ENCODE peak calls at places on chromosomes 2 and 18, in seven cellular contexts. One of them, this sample, is unnamed.
A peak's percentile ranks its signal among the peaks of the same experiment; 100 is the strongest.

GRCh38 chr18:31482051-31482450 is 15.9 kb upstream of the DSG2 start:
- DNase-seq in glomerular endothelial cell: no peak
- DNase-seq in H9: no peak
- DNase-seq in Right ventricle myocardium superior: no peak
- DNase-seq in stimulated activated CD4-positive, alpha-beta T cell treated with anti-CD3 and anti-CD28 coated beads, Interleukin-1b, Interleukin-23, amount 100 ng/mL, for 24 hours: no peak
- DNase-seq in CD8-positive, alpha-beta T cell: no peak
- DNase-seq in nucleus accumbens: no peak
- DNase-seq in this sample: no peak

GRCh38 chr2:231764752-231765151 is 16.3 kb downstream of the PDE6D start:
- DNase-seq in glomerular endothelial cell: no peak
- DNase-seq in H9: no peak
- DNase-seq in Right ventricle myocardium superior: no peak
- DNase-seq in stimulated activated CD4-positive, alpha-beta T cell treated with anti-CD3 and anti-CD28 coated beads, Interleukin-1b, Interleukin-23, amount 100 ng/mL, for 24 hours: no peak
- DNase-seq in CD8-positive, alpha-beta T cell: no peak
- DNase-seq in nucleus accumbens: no peak
- DNase-seq in this sample: no peak

GRCh38 chr2:196887431-196887830 is 39.1 kb downstream of the PGAP1 start:
- DNase-seq in glomerular endothelial cell: no peak
- DNase-seq in H9: no peak
- DNase-seq in Right ventricle myocardium superior: no peak
- DNase-seq in stimulated activated CD4-positive, alpha-beta T cell treated with anti-CD3 and anti-CD28 coated beads, Interleukin-1b, Interleukin-23, amount 100 ng/mL, for 24 hours: no peak
- DNase-seq in CD8-positive, alpha-beta T cell: no peak
- DNase-seq in nucleus accumbens: no peak
- DNase-seq in this sample: no peak

GRCh38 chr2:105114551-105114950 is 76.7 kb downstream of the MRPS9 start:
- DNase-seq in glomerular endothelial cell: peak; percentile 52
- DNase-seq in H9: no peak
- DNase-seq in Right ventricle myocardium superior: no peak
- DNase-seq in stimulated activated CD4-positive, alpha-beta T cell treated with anti-CD3 and anti-CD28 coated beads, Interleukin-1b, Interleukin-23, amount 100 ng/mL, for 24 hours: no peak
- DNase-seq in CD8-positive, alpha-beta T cell: no peak
- DNase-seq in nucleus accumbens: no peak
- DNase-seq in this sample: no peak

GRCh38 chr2:44686561-44686960 is 254.9 kb upstream of the SIX3 start:
- DNase-seq in glomerular endothelial cell: no peak
- DNase-seq in H9: no peak
- DNase-seq in Right ventricle myocardium superior: no peak
- DNase-seq in stimulated activated CD4-positive, alpha-beta T cell treated with anti-CD3 and anti-CD28 coated beads, Interleukin-1b, Interleukin-23, amount 100 ng/mL, for 24 hours: no peak
- DNase-seq in CD8-positive, alpha-beta T cell: no peak
- DNase-seq in nucleus accumbens: no peak
- DNase-seq in this sample: no peak

GRCh38 chr18:46428368-46428767 is 228.7 kb downstream of the LOXHD1 start:
- DNase-seq in glomerular endothelial cell: no peak
- DNase-seq in H9: no peak
- DNase-seq in Right ventricle myocardium superior: no peak
- DNase-seq in stimulated activated CD4-positive, alpha-beta T cell treated with anti-CD3 and anti-CD28 coated beads, Interleukin-1b, Interleukin-23, amount 100 ng/mL, for 24 hours: no peak
- DNase-seq in CD8-positive, alpha-beta T cell: no peak
- DNase-seq in nucleus accumbens: no peak
- DNase-seq in this sample: no peak

GRCh38 chr2:237323656-237324055 is 90.3 kb downstream of the COL6A3 start:
- DNase-seq in glomerular endothelial cell: no peak
- DNase-seq in H9: no peak
- DNase-seq in Right ventricle myocardium superior: no peak
- DNase-seq in stimulated activated CD4-positive, alpha-beta T cell treated with anti-CD3 and anti-CD28 coated beads, Interleukin-1b, Interleukin-23, amount 100 ng/mL, for 24 hours: no peak
- DNase-seq in CD8-positive, alpha-beta T cell: no peak
- DNase-seq in nucleus accumbens: no peak
- DNase-seq in this sample: no peak

GRCh38 chr2:10453899-10454298 is 5.8 kb upstream of the ODC1 start:
- DNase-seq in glomerular endothelial cell: no peak
- DNase-seq in H9: no peak
- DNase-seq in Right ventricle myocardium superior: no peak
- DNase-seq in stimulated activated CD4-positive, alpha-beta T cell treated with anti-CD3 and anti-CD28 coated beads, Interleukin-1b, Interleukin-23, amount 100 ng/mL, for 24 hours: no peak
- DNase-seq in CD8-positive, alpha-beta T cell: no peak
- DNase-seq in nucleus accumbens: no peak
- DNase-seq in this sample: no peak

GRCh38 chr2:127589876-127590275 is 54.4 kb downstream of the MYO7B start:
- DNase-seq in glomerular endothelial cell: no peak
- DNase-seq in H9: no peak
- DNase-seq in Right ventricle myocardium superior: no peak
- DNase-seq in stimulated activated CD4-positive, alpha-beta T cell treated with anti-CD3 and anti-CD28 coated beads, Interleukin-1b, Interleukin-23, amount 100 ng/mL, for 24 hours: no peak
- DNase-seq in CD8-positive, alpha-beta T cell: no peak
- DNase-seq in nucleus accumbens: no peak
- DNase-seq in this sample: no peak

GRCh38 chr2:62814132-62814531 is 108.6 kb downstream of the EHBP1 start:
- DNase-seq in glomerular endothelial cell: no peak
- DNase-seq in H9: no peak
- DNase-seq in Right ventricle myocardium superior: no peak
- DNase-seq in stimulated activated CD4-positive, alpha-beta T cell treated with anti-CD3 and anti-CD28 coated beads, Interleukin-1b, Interleukin-23, amount 100 ng/mL, for 24 hours: no peak
- DNase-seq in CD8-positive, alpha-beta T cell: no peak
- DNase-seq in nucleus accumbens: no peak
- DNase-seq in this sample: no peak

GRCh38 chr2:72128843-72129227 is 18.8 kb downstream of the CYP26B1 start:
- DNase-seq in glomerular endothelial cell: no peak
- DNase-seq in H9: peak; percentile 38
- DNase-seq in Right ventricle myocardium superior: no peak
- DNase-seq in stimulated activated CD4-positive, alpha-beta T cell treated with anti-CD3 and anti-CD28 coated beads, Interleukin-1b, Interleukin-23, amount 100 ng/mL, for 24 hours: no peak
- DNase-seq in CD8-positive, alpha-beta T cell: no peak
- DNase-seq in nucleus accumbens: no peak
- DNase-seq in this sample: no peak

GRCh38 chr2:40332096-40332826 is 119.6 kb downstream of the SLC8A1 start:
- DNase-seq in glomerular endothelial cell: peak; percentile 91
- DNase-seq in H9: no peak
- DNase-seq in Right ventricle myocardium superior: no peak
- DNase-seq in stimulated activated CD4-positive, alpha-beta T cell treated with anti-CD3 and anti-CD28 coated beads, Interleukin-1b, Interleukin-23, amount 100 ng/mL, for 24 hours: no peak
- DNase-seq in CD8-positive, alpha-beta T cell: no peak
- DNase-seq in nucleus accumbens: no peak
- DNase-seq in this sample: no peak

GRCh38 chr2:203661509-203661908 is 44.9 kb upstream of the CD28 start:
- DNase-seq in glomerular endothelial cell: no peak
- DNase-seq in H9: no peak
- DNase-seq in Right ventricle myocardium superior: no peak
- DNase-seq in stimulated activated CD4-positive, alpha-beta T cell treated with anti-CD3 and anti-CD28 coated beads, Interleukin-1b, Interleukin-23, amount 100 ng/mL, for 24 hours: no peak
- DNase-seq in CD8-positive, alpha-beta T cell: no peak
- DNase-seq in nucleus accumbens: no peak
- DNase-seq in this sample: no peak

GRCh38 chr2:217759991-217760390 is 242.8 kb downstream of the TNS1 start:
- DNase-seq in glomerular endothelial cell: no peak
- DNase-seq in H9: no peak
- DNase-seq in Right ventricle myocardium superior: no peak
- DNase-seq in stimulated activated CD4-positive, alpha-beta T cell treated with anti-CD3 and anti-CD28 coated beads, Interleukin-1b, Interleukin-23, amount 100 ng/mL, for 24 hours: no peak
- DNase-seq in CD8-positive, alpha-beta T cell: no peak
- DNase-seq in nucleus accumbens: no peak
- DNase-seq in this sample: no peak

GRCh38 chr2:168571061-168571460 is 115.0 kb downstream of the CERS6 start:
- DNase-seq in glomerular endothelial cell: no peak
- DNase-seq in H9: no peak
- DNase-seq in Right ventricle myocardium superior: no peak
- DNase-seq in stimulated activated CD4-positive, alpha-beta T cell treated with anti-CD3 and anti-CD28 coated beads, Interleukin-1b, Interleukin-23, amount 100 ng/mL, for 24 hours: no peak
- DNase-seq in CD8-positive, alpha-beta T cell: no peak
- DNase-seq in nucleus accumbens: no peak
- DNase-seq in this sample: no peak

GRCh38 chr2:121994238-121995206 is 239.1 kb downstream of the TSN start:
- DNase-seq in glomerular endothelial cell: no peak
- DNase-seq in H9: no peak
- DNase-seq in Right ventricle myocardium superior: no peak
- DNase-seq in stimulated activated CD4-positive, alpha-beta T cell treated with anti-CD3 and anti-CD28 coated beads, Interleukin-1b, Interleukin-23, amount 100 ng/mL, for 24 hours: no peak
- DNase-seq in CD8-positive, alpha-beta T cell: no peak
- DNase-seq in nucleus accumbens: no peak
- DNase-seq in this sample: no peak

GRCh38 chr2:17538022-17538843 is 2.3 kb upstream of the VSNL1 start:
- DNase-seq in glomerular endothelial cell: no peak
- DNase-seq in H9: peak; percentile 58
- DNase-seq in Right ventricle myocardium superior: no peak
- DNase-seq in stimulated activated CD4-positive, alpha-beta T cell treated with anti-CD3 and anti-CD28 coated beads, Interleukin-1b, Interleukin-23, amount 100 ng/mL, for 24 hours: no peak
- DNase-seq in CD8-positive, alpha-beta T cell: no peak
- DNase-seq in nucleus accumbens: no peak
- DNase-seq in this sample: no peak

GRCh38 chr2:16395601-16396000 is 270.0 kb downstream of the CYRIA start:
- DNase-seq in glomerular endothelial cell: no peak
- DNase-seq in H9: no peak
- DNase-seq in Right ventricle myocardium superior: no peak
- DNase-seq in stimulated activated CD4-positive, alpha-beta T cell treated with anti-CD3 and anti-CD28 coated beads, Interleukin-1b, Interleukin-23, amount 100 ng/mL, for 24 hours: no peak
- DNase-seq in CD8-positive, alpha-beta T cell: no peak
- DNase-seq in nucleus accumbens: no peak
- DNase-seq in this sample: no peak

GRCh38 chr2:172084734-172085459 is 410 bp upstream of the DLX1 start:
- DNase-seq in glomerular endothelial cell: peak; percentile 39
- DNase-seq in H9: peak; percentile 95
- DNase-seq in Right ventricle myocardium superior: peak; percentile 82
- DNase-seq in stimulated activated CD4-positive, alpha-beta T cell treated with anti-CD3 and anti-CD28 coated beads, Interleukin-1b, Interleukin-23, amount 100 ng/mL, for 24 hours: no peak
- DNase-seq in CD8-positive, alpha-beta T cell: no peak
- DNase-seq in nucleus accumbens: peak; percentile 41
- DNase-seq in this sample: peak; percentile 86

GRCh38 chr18:31592520-31593157 is 962 bp downstream of the TTR start:
- DNase-seq in glomerular endothelial cell: no peak
- DNase-seq in H9: no peak
- DNase-seq in Right ventricle myocardium superior: no peak
- DNase-seq in stimulated activated CD4-positive, alpha-beta T cell treated with anti-CD3 and anti-CD28 coated beads, Interleukin-1b, Interleukin-23, amount 100 ng/mL, for 24 hours: no peak
- DNase-seq in CD8-positive, alpha-beta T cell: no peak
- DNase-seq in nucleus accumbens: no peak
- DNase-seq in this sample: no peak

This sample was measured in NCI-H1048.